ENCODE peak calls at places on chromosomes 7 and 10, in four cellular contexts. O, I, B and D are unnamed samples.

GRCh38 chr7:131040467-131040932 is 287.2 kb upstream of the MKLN1 start:
- DNase-seq in O (peak; percentile 63), I (no peak), B (peak; percentile 66), D (peak; percentile 62)

GRCh38 chr7:24665564-24666294 is 91.5 kb downstream of the GSDME start:
- DNase-seq in O (peak; percentile 48), I (no peak), B (peak; percentile 55), D (peak; percentile 57)

GRCh38 chr10:22367471-22367870 is 22.2 kb downstream of the SPAG6 start:
- DNase-seq in B (no peak), O (no peak), I (no peak), D (no peak)

GRCh38 chr7:17315974-17316373 is 17.5 kb downstream of the AHR start:
- DNase-seq in I (no peak), B (no peak), O (no peak), D (no peak)

GRCh38 chr7:13327669-13328068 is 640.2 kb downstream of the ARL4A start:
- DNase-seq in I (no peak), B (no peak), O (no peak), D (no peak)

GRCh38 chr7:131238260-131238940 is 89.3 kb upstream of the MKLN1 start:
- DNase-seq in O (peak; percentile 77), B (no peak), I (no peak), D (no peak)

GRCh38 chr7:125423444-125424155 is 494.0 kb upstream of the POT1 start:
- DNase-seq in O (no peak), I (no peak), B (no peak), D (no peak)

GRCh38 chr7:41693150-41693997 is 9.5 kb downstream of the INHBA start:
- DNase-seq in I (no peak), O (no peak), B (no peak), D (no peak)

GRCh38 chr7:68776326-68776725 is 821.9 kb upstream of the AUTS2 start:
- DNase-seq in I (no peak), B (no peak), O (no peak), D (no peak)

GRCh38 chr10:104903433-104903832 is 262.3 kb downstream of the SORCS3 start:
- DNase-seq in O (no peak), B (no peak), I (no peak), D (no peak)

GRCh38 chr10:116444527-116445142 is 17.0 kb downstream of the PNLIPRP3 start:
- DNase-seq in O (peak; percentile 5), I (no peak), B (peak; percentile 8), D (peak; percentile 48)